ENCODE peak calls at places on chromosome 20, in ten cellular contexts. V is breast epithelium, F is HCT116, C is transverse colon, K is Panc1, Y is endothelial cell of umbilical vein, P is upper lobe of left lung, R is sigmoid colon, L is GM23338, N is esophagus muscularis mucosa. J is an unnamed sample.

GRCh38 chr20:41222299-41222698 is 85.0 kb downstream of the PLCG1 start:
- DNase-seq in V (no peak), F (no peak), C (no peak), K (no peak), Y (no peak), P (no peak), R (no peak), L (no peak), N (no peak), J (no peak)

GRCh38 chr20:57374931-57375651 is 16.1 kb upstream of the RBM38 start:
- DNase-seq in V (no peak), F (no peak), C (peak; percentile 28), K (no peak), Y (no peak), P (peak; percentile 80), R (peak; percentile 70), L (no peak), N (no peak), J (no peak)

GRCh38 chr20:49320460-49320859 is 42.6 kb upstream of the ZNFX1 start:
- DNase-seq in V (no peak), F (peak; percentile 50), C (no peak), K (no peak), Y (peak; percentile 37), P (no peak), R (no peak), L (peak; percentile 91), N (no peak), J (no peak)

GRCh38 chr20:50192364-50193168 is 1.9 kb downstream of the CEBPB start:
- DNase-seq in V (peak; percentile 90), F (peak; percentile 65), C (peak; percentile 85), K (no peak), Y (peak; percentile 75), P (peak; percentile 83), R (peak; percentile 96), L (peak; percentile 88), N (no peak), J (peak; percentile 91)

GRCh38 chr20:667351-668034 is 8.1 kb downstream of the SCRT2 start:
- DNase-seq in V (no peak), F (no peak), C (peak; percentile 54), K (no peak), Y (peak; percentile 46), P (peak; percentile 73), R (no peak), L (peak; percentile 87), N (no peak), J (no peak)

GRCh38 chr20:62900052-62900691 is 26.1 kb downstream of the DIDO1 start:
- DNase-seq in V (peak; percentile 77), F (peak; percentile 23), C (peak; percentile 81), K (no peak), Y (peak; percentile 73), P (peak; percentile 70), R (peak; percentile 92), L (peak; percentile 92), N (no peak), J (no peak)

GRCh38 chr20:32528291-32528891 is 56.7 kb downstream of the NOL4L start:
- DNase-seq in V (no peak), F (no peak), C (no peak), K (no peak), Y (no peak), P (no peak), R (no peak), L (no peak), N (no peak), J (no peak)

GRCh38 chr20:36305602-36306556 is at the start of gene DLGAP4:
- DNase-seq in V (no peak), F (no peak), C (no peak), K (no peak), Y (no peak), P (no peak), R (peak; percentile 45), L (peak; percentile 72), N (no peak), J (no peak)

GRCh38 chr20:38195041-38195504 is 30.0 kb upstream of the TGM2 start:
- DNase-seq in V (no peak), F (no peak), C (no peak), K (no peak), Y (no peak), P (no peak), R (peak; percentile 33), L (no peak), N (no peak), J (no peak)

GRCh38 chr20:37649635-37650244 is 44.1 kb upstream of the CTNNBL1 start:
- DNase-seq in V (no peak), F (no peak), C (no peak), K (no peak), Y (no peak), P (no peak), R (no peak), L (no peak), N (no peak), J (no peak)

GRCh38 chr20:39176457-39176856 is 214.3 kb downstream of the DHX35 start:
- DNase-seq in V (no peak), F (no peak), C (no peak), K (no peak), Y (no peak), P (no peak), R (no peak), L (no peak), N (no peak), J (no peak)

GRCh38 chr20:21809961-21810523 is 104.6 kb downstream of the PAX1 start:
- DNase-seq in V (no peak), F (no peak), C (no peak), K (no peak), Y (no peak), P (no peak), R (no peak), L (no peak), N (no peak), J (no peak)

GRCh38 chr20:7432612-7433011 is 507.6 kb downstream of the HAO1 start:
- DNase-seq in V (no peak), F (no peak), C (no peak), K (no peak), Y (no peak), P (no peak), R (no peak), L (no peak), N (no peak), J (no peak)

GRCh38 chr20:33868042-33868441 is 56.9 kb downstream of the CHMP4B start:
- DNase-seq in V (no peak), F (no peak), C (no peak), K (no peak), Y (no peak), P (no peak), R (no peak), L (no peak), N (no peak), J (no peak)

GRCh38 chr20:33874129-33874528 is 63.0 kb downstream of the CHMP4B start:
- DNase-seq in V (no peak), F (no peak), C (no peak), K (no peak), Y (no peak), P (no peak), R (no peak), L (no peak), N (no peak), J (no peak)

GRCh38 chr20:33868571-33868970 is 57.4 kb downstream of the CHMP4B start:
- DNase-seq in V (no peak), F (no peak), C (no peak), K (no peak), Y (no peak), P (no peak), R (no peak), L (no peak), N (no peak), J (no peak)

GRCh38 chr20:33869283-33869682 is 58.1 kb downstream of the CHMP4B start:
- DNase-seq in V (no peak), F (no peak), C (no peak), K (no peak), Y (no peak), P (no peak), R (no peak), L (no peak), N (no peak), J (no peak)

GRCh38 chr20:33871362-33871761 is 60.2 kb downstream of the CHMP4B start:
- DNase-seq in V (no peak), F (no peak), C (peak; percentile 53), K (no peak), Y (no peak), P (no peak), R (peak; percentile 75), L (no peak), N (no peak), J (no peak)
- TF ChIP-seq POLR2AphosphoS5 in V (no peak), F (no peak), C (no peak), K (no peak), Y (no peak), P (no peak), R (no peak), L (no peak), N (no peak), J (no peak)

DNA sequence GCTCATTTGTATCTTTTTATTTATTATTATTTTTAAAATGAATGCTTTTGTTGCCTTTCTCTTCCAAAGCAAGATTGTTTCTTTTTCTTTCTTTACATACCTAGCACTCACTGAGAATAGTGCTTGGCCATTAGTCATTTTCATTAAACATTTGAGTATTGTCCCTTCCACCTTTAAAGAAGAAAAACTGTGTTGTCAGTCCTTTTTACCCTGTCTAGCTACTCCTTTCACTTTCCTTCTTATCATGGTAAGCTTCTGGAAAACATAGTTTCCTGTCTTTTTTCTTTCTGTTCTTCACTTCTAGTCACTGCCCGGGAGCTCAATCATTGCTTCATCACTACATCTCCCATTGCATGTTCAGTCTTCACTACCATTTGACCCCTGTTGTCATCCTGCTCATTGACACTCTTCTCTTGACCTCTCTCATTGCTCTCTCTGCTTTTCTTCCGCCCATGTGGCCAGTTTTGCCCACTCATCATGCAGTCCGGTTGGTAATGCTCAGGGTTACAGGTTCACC is 12.2 kb downstream of the VAPB start:
- DNase-seq in V (no peak), F (no peak), C (no peak), K (no peak), Y (peak; percentile 8), P (no peak), R (no peak), L (no peak), N (no peak), J (no peak)
- H3K4me1 ChIP-seq in V (no peaks in the 10 kb centered on the region), F (no peaks in the 10 kb centered on the region), C (peaks cover 4% of the 10 kb centered on the region), K (no peaks in the 10 kb centered on the region), Y (no peaks in the 10 kb centered on the region), P (peaks cover 31% of the 10 kb centered on the region), R (peaks cover 54% of the 10 kb centered on the region), L (peaks cover 54% of the 10 kb centered on the region), N (peaks cover 30% of the 10 kb centered on the region), J (peaks cover 34% of the 10 kb centered on the region)

GRCh38 chr20:19712737-19713260 is 45.3 kb upstream of the RIN2 start:
- DNase-seq in V (no peak), F (no peak), C (no peak), K (no peak), Y (peak; percentile 21), P (no peak), R (no peak), L (no peak), N (no peak), J (no peak)
- TF ChIP-seq POLR2AphosphoS5 in V (no peak), F (no peak), C (no peak), K (peak; percentile 70), Y (no peak), P (no peak), R (no peak), L (no peak), N (peak; percentile 73), J (no peak)

DNA sequence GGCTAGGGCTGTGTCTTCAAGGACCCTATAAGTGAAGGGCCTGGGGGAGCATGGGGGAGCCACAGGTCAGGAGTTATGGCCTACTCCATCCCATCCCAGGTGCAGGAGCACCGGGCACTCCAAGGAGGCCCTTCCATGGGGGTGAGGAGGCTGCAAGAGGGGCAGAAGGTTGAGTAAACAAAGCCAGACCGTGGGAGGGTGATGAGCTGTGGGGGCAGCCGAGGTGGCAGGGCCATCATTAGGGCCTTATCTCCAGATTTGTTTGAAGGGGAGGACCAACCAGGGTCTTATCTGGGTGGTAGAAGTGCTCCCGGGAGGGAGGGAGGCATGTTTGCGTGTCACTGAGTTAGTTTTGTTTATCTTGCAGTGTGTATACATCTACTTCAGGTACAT is 2.1 kb upstream of the FAM83C start:
- DNase-seq in V (no peak), F (no peak), C (no peak), K (no peak), Y (no peak), P (no peak), R (no peak), L (no peak), N (no peak), J (no peak)
- H3K4me1 ChIP-seq in V (no peaks in the 10 kb centered on the region), F (peaks cover 5% of the 10 kb centered on the region), C (no peaks in the 10 kb centered on the region), K (no peaks in the 10 kb centered on the region), Y (peaks cover 5% of the 10 kb centered on the region), P (no peaks in the 10 kb centered on the region), R (no peaks in the 10 kb centered on the region), L (no peaks in the 10 kb centered on the region), N (no peaks in the 10 kb centered on the region), J (peaks cover 22% of the 10 kb centered on the region)